ENCODE peak calls at places on chromosomes 7 and 10, in four cellular contexts. One of them, this sample, is unnamed.

GRCh38 chr10:115947104-115947503 is 325.9 kb downstream of the GFRA1 start:
- DNase-seq in AG04450: no peak
- DNase-seq in uterus: no peak
- DNase-seq in tibial nerve: no peak
- DNase-seq in this sample: no peak

GRCh38 chr7:141361965-141362364 is 189.2 kb upstream of the AGK start:
- DNase-seq in AG04450: no peak
- DNase-seq in uterus: no peak
- DNase-seq in tibial nerve: no peak
- DNase-seq in this sample: no peak

GRCh38 chr7:104933022-104933421 is 81.0 kb upstream of the KMT2E start:
- DNase-seq in AG04450: no peak
- DNase-seq in uterus: no peak
- DNase-seq in tibial nerve: no peak
- DNase-seq in this sample: no peak

GRCh38 chr7:1331576-1332467 is 99.2 kb downstream of the UNCX start:
- DNase-seq in AG04450: no peak
- DNase-seq in uterus: no peak
- DNase-seq in tibial nerve: no peak
- DNase-seq in this sample: no peak

GRCh38 chr10:43865275-43866135 is 216.8 kb upstream of the ZNF32 start:
- DNase-seq in AG04450: no peak
- DNase-seq in uterus: no peak
- DNase-seq in tibial nerve: no peak
- DNase-seq in this sample: no peak

GRCh38 chr10:75107756-75108683 is 3.4 kb upstream of the SAMD8 start:
- DNase-seq in AG04450: no peak
- DNase-seq in uterus: no peak
- DNase-seq in tibial nerve: no peak
- DNase-seq in this sample: no peak

GRCh38 chr10:104013489-104013888 is 46.5 kb downstream of the SLK start:
- DNase-seq in AG04450: no peak
- DNase-seq in uterus: no peak
- DNase-seq in tibial nerve: no peak
- DNase-seq in this sample: no peak

GRCh38 chr10:31315453-31315852 is 3.6 kb upstream of the ZEB1 start:
- DNase-seq in AG04450: no peak
- DNase-seq in uterus: no peak
- DNase-seq in tibial nerve: no peak
- DNase-seq in this sample: no peak

GRCh38 chr7:116633131-116633988 is 38.6 kb upstream of the MET start:
- DNase-seq in AG04450: no peak
- DNase-seq in uterus: no peak
- DNase-seq in tibial nerve: no peak
- DNase-seq in this sample: no peak

GRCh38 chr10:12194752-12195271 is 879 bp downstream of the NUDT5 start:
- DNase-seq in AG04450: no peak
- DNase-seq in uterus: peak; percentile 49
- DNase-seq in tibial nerve: no peak
- DNase-seq in this sample: peak; percentile 8

GRCh38 chr7:116592445-116592844 is 67.6 kb downstream of the CAV1 start:
- DNase-seq in AG04450: no peak
- DNase-seq in uterus: no peak
- DNase-seq in tibial nerve: no peak
- DNase-seq in this sample: no peak

GRCh38 chr10:61903184-61903990 is 1.9 kb downstream of the ARID5B start:
- DNase-seq in AG04450: no peak
- DNase-seq in uterus: peak; percentile 58
- DNase-seq in tibial nerve: peak; percentile 18
- DNase-seq in this sample: peak; percentile 44

GRCh38 chr10:132131581-132132250 is 55.0 kb upstream of the DPYSL4 start:
- DNase-seq in AG04450: no peak
- DNase-seq in uterus: no peak
- DNase-seq in tibial nerve: no peak
- DNase-seq in this sample: no peak

GRCh38 chr7:390761-391410 is 100.9 kb downstream of the FOXL3 start:
- DNase-seq in AG04450: no peak
- DNase-seq in uterus: peak; percentile 11
- DNase-seq in tibial nerve: no peak
- DNase-seq in this sample: no peak

GRCh38 chr7:55498142-55498541 is 74.2 kb downstream of the VOPP1 start:
- DNase-seq in AG04450: no peak
- DNase-seq in uterus: no peak
- DNase-seq in tibial nerve: no peak
- DNase-seq in this sample: no peak

GRCh38 chr7:77235280-77235679 is 35.7 kb upstream of the FGL2 start:
- DNase-seq in AG04450: no peak
- DNase-seq in uterus: no peak
- DNase-seq in tibial nerve: no peak
- DNase-seq in this sample: no peak

GRCh38 chr10:123139521-123140163 is 3.9 kb downstream of the HMX3 start:
- DNase-seq in AG04450: no peak
- DNase-seq in uterus: no peak
- DNase-seq in tibial nerve: no peak
- DNase-seq in this sample: no peak

GRCh38 chr7:36784991-36785940 is 61.0 kb upstream of the AOAH start:
- DNase-seq in AG04450: no peak
- DNase-seq in uterus: no peak
- DNase-seq in tibial nerve: no peak
- DNase-seq in this sample: no peak

GRCh38 chr7:7980134-7980533 is 11.5 kb downstream of the GLCCI1 start:
- DNase-seq in AG04450: no peak
- DNase-seq in uterus: no peak
- DNase-seq in tibial nerve: no peak
- DNase-seq in this sample: no peak

GRCh38 chr7:122902751-122903495 is 16.7 kb upstream of the CADPS2 start:
- DNase-seq in AG04450: no peak
- DNase-seq in uterus: no peak
- DNase-seq in tibial nerve: no peak
- DNase-seq in this sample: no peak

GRCh38 chr10:70715853-70716795 is 43.8 kb downstream of the ADAMTS14 start:
- DNase-seq in AG04450: peak; percentile 8
- DNase-seq in uterus: no peak
- DNase-seq in tibial nerve: no peak
- DNase-seq in this sample: no peak

GRCh38 chr7:151039850-151040548 is 8.3 kb upstream of the ASIC3 start:
- DNase-seq in AG04450: no peak
- DNase-seq in uterus: no peak
- DNase-seq in tibial nerve: no peak
- DNase-seq in this sample: no peak

GRCh38 chr7:319267-319661 is 29.3 kb downstream of the FOXL3 start:
- DNase-seq in AG04450: no peak
- DNase-seq in uterus: no peak
- DNase-seq in tibial nerve: no peak
- DNase-seq in this sample: no peak

GRCh38 chr10:28833313-28833712 is 156.0 kb downstream of the BAMBI start:
- DNase-seq in AG04450: no peak
- DNase-seq in uterus: no peak
- DNase-seq in tibial nerve: no peak
- DNase-seq in this sample: no peak

GRCh38 chr7:105808703-105809590 is 67.5 kb downstream of the ATXN7L1 start:
- DNase-seq in AG04450: peak; percentile 21
- DNase-seq in uterus: no peak
- DNase-seq in tibial nerve: no peak
- DNase-seq in this sample: no peak

GRCh38 chr7:81715984-81716588 is 53.8 kb downstream of the HGF start:
- DNase-seq in AG04450: no peak
- DNase-seq in uterus: no peak
- DNase-seq in tibial nerve: no peak
- DNase-seq in this sample: no peak

GRCh38 chr10:3685385-3685784 is 99.6 kb downstream of the KLF6 start:
- DNase-seq in AG04450: no peak
- DNase-seq in uterus: no peak
- DNase-seq in tibial nerve: no peak
- DNase-seq in this sample: no peak

GRCh38 chr10:114821915-114822770 is 563 bp downstream of the FHIP2A start:
- DNase-seq in AG04450: no peak
- DNase-seq in uterus: peak; percentile 36
- DNase-seq in tibial nerve: no peak
- DNase-seq in this sample: peak; percentile 64

GRCh38 chr7:46317256-46317655 is 396.2 kb upstream of the IGFBP3 start:
- DNase-seq in AG04450: no peak
- DNase-seq in uterus: no peak
- DNase-seq in tibial nerve: no peak
- DNase-seq in this sample: no peak

GRCh38 chr10:76051007-76051936 is 619.8 kb downstream of the LRMDA start:
- DNase-seq in AG04450: no peak
- DNase-seq in uterus: no peak
- DNase-seq in tibial nerve: no peak
- DNase-seq in this sample: no peak

GRCh38 chr10:119657725-119658124 is 6.5 kb downstream of the BAG3 start:
- DNase-seq in AG04450: no peak
- DNase-seq in uterus: no peak
- DNase-seq in tibial nerve: no peak
- DNase-seq in this sample: peak; percentile 56

GRCh38 chr10:14023612-14024348 is 306.9 kb downstream of the FRMD4A start:
- DNase-seq in AG04450: no peak
- DNase-seq in uterus: no peak
- DNase-seq in tibial nerve: no peak
- DNase-seq in this sample: no peak

GRCh38 chr10:8156918-8157317 is 102.4 kb downstream of the GATA3 start:
- DNase-seq in AG04450: no peak
- DNase-seq in uterus: no peak
- DNase-seq in tibial nerve: no peak
- DNase-seq in this sample: no peak

GRCh38 chr7:84181628-84182027 is 13.0 kb downstream of the SEMA3A start:
- DNase-seq in AG04450: no peak
- DNase-seq in uterus: no peak
- DNase-seq in tibial nerve: no peak
- DNase-seq in this sample: no peak

GRCh38 chr10:126234630-126235029 is 153.6 kb downstream of the ADAM12 start:
- DNase-seq in AG04450: no peak
- DNase-seq in uterus: no peak
- DNase-seq in tibial nerve: no peak
- DNase-seq in this sample: no peak

GRCh38 chr7:147298611-147299043 is 1182.0 kb downstream of the CNTNAP2 start:
- DNase-seq in AG04450: peak; percentile 10
- DNase-seq in uterus: no peak
- DNase-seq in tibial nerve: no peak
- DNase-seq in this sample: no peak

GRCh38 chr7:43588477-43589132 is 5.7 kb downstream of the STK17A start:
- DNase-seq in AG04450: no peak
- DNase-seq in uterus: no peak
- DNase-seq in tibial nerve: no peak
- DNase-seq in this sample: no peak

DNA sequence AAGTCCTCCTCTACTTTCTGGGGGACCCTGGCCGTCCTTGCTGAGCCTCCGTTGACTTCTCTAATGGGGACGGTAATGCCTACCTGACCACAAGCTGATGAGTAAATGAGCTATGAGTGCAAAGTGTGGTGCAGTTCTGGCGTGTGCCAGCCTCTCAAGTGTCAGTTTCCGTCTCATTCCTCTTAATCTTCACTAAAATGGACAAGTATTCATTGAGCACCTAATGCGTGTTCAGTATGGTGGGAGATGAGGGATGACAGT is 623 bp upstream of the HERPUD2 start:
- DNase-seq in AG04450: no peak
- DNase-seq in uterus: no peak
- DNase-seq in tibial nerve: no peak
- DNase-seq in this sample: no peak
- H3K27ac ChIP-seq in AG04450: peak overlapping the region; percentile 82
- H3K27ac ChIP-seq in uterus: peak overlapping the region; percentile 88
- H3K27ac ChIP-seq in tibial nerve: peak overlapping the region; percentile 99
- H3K27ac ChIP-seq in this sample: peak overlapping the region; percentile 88

GRCh38 chr7:148501707-148502139 is 88.8 kb upstream of the C7orf33 start:
- DNase-seq in AG04450: no peak
- DNase-seq in uterus: no peak
- DNase-seq in tibial nerve: no peak
- DNase-seq in this sample: no peak
- H3K27ac ChIP-seq in AG04450: no peak overlapping the region
- H3K27ac ChIP-seq in uterus: no peak overlapping the region
- H3K27ac ChIP-seq in tibial nerve: no peak overlapping the region
- H3K27ac ChIP-seq in this sample: no peak overlapping the region

GRCh38 chr7:85829176-85829575 is 642.3 kb upstream of the SEMA3D start:
- DNase-seq in AG04450: no peak
- DNase-seq in uterus: no peak
- DNase-seq in tibial nerve: no peak
- DNase-seq in this sample: no peak
- H3K27ac ChIP-seq in AG04450: no peak overlapping the region
- H3K27ac ChIP-seq in uterus: no peak overlapping the region
- H3K27ac ChIP-seq in tibial nerve: no peak overlapping the region
- H3K27ac ChIP-seq in this sample: no peak overlapping the region

GRCh38 chr7:138753611-138754010 is 44.2 kb upstream of the TMEM213 start:
- DNase-seq in AG04450: no peak
- DNase-seq in uterus: no peak
- DNase-seq in tibial nerve: no peak
- DNase-seq in this sample: no peak
- H3K27ac ChIP-seq in AG04450: no peak overlapping the region
- H3K27ac ChIP-seq in uterus: no peak overlapping the region
- H3K27ac ChIP-seq in tibial nerve: no peak overlapping the region
- H3K27ac ChIP-seq in this sample: no peak overlapping the region

GRCh38 chr7:3193721-3194120 is 107.3 kb upstream of the SDK1 start:
- DNase-seq in AG04450: no peak
- DNase-seq in uterus: no peak
- DNase-seq in tibial nerve: no peak
- DNase-seq in this sample: no peak
- H3K27ac ChIP-seq in AG04450: peak overlapping the region; percentile 98
- H3K27ac ChIP-seq in uterus: no peak overlapping the region
- H3K27ac ChIP-seq in tibial nerve: no peak overlapping the region
- H3K27ac ChIP-seq in this sample: no peak overlapping the region

DNA sequence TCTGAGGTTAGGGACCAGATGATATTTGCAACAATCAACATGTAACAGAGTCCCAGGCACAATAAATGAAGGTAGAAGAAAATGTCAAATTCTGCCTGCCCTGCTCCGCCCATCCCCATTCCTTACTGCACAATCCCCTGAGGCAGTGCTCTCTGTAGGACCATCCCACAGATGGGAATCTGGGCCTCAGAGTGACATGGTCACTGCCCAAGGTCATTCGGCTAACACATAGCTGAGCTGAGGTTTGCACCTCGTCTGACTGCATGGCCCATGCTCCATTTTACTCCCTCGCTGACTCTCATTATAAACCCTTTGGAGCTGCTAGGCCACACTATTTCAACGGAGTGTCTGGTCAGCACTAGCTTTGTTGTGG is 1.2 kb downstream of the HOGA1 start:
- DNase-seq in AG04450: no peak
- DNase-seq in uterus: no peak
- DNase-seq in tibial nerve: no peak
- DNase-seq in this sample: no peak
- H3K27ac ChIP-seq in AG04450: no peak overlapping the region
- H3K27ac ChIP-seq in uterus: no peak overlapping the region
- H3K27ac ChIP-seq in tibial nerve: no peak overlapping the region
- H3K27ac ChIP-seq in this sample: peak overlapping the region; percentile 1

GRCh38 chr7:156140447-156140846 is 328.2 kb upstream of the SHH start:
- DNase-seq in AG04450: no peak
- DNase-seq in uterus: no peak
- DNase-seq in tibial nerve: no peak
- DNase-seq in this sample: no peak
- H3K27ac ChIP-seq in AG04450: no peak overlapping the region
- H3K27ac ChIP-seq in uterus: no peak overlapping the region
- H3K27ac ChIP-seq in tibial nerve: no peak overlapping the region
- H3K27ac ChIP-seq in this sample: no peak overlapping the region